ENCODE peak calls at places on chromosomes 1 and 21, in four cellular contexts. T is HCT116, K is fibroblast of lung, I is mammary epithelial cell. Q is an unnamed sample.

GRCh38 chr1:39898146-39898545 is 3.6 kb downstream of the MYCL start:
- DNase-seq in I (no peak), K (no peak), T (no peak), Q (no peak)

GRCh38 chr1:29991025-29991424 is 732.4 kb downstream of the MATN1 start:
- DNase-seq in I (peak), K (no peak), T (no peak), Q (no peak)

GRCh38 chr1:230572121-230573083 is 69.9 kb upstream of the COG2 start:
- DNase-seq in K (no peak), T (no peak), I (peak), Q (no peak)

GRCh38 chr1:39663559-39663958 is 8.3 kb downstream of the NT5C1A start:
- DNase-seq in I (no peak), T (no peak), K (no peak), Q (no peak)

GRCh38 chr1:91400133-91400725 is 4.4 kb downstream of the HFM1 start:
- DNase-seq in I (no peak), T (no peak), K (no peak), Q (no peak)

GRCh38 chr1:238681451-238681850 is 704.9 kb upstream of the CHRM3 start:
- DNase-seq in T (no peak), I (no peak), K (peak), Q (peak)

GRCh38 chr1:65420590-65421340 is at the start of the genes LEPR and LEPROT:
- DNase-seq in T (no peak), K (no peak), I (peak), Q (peak)

GRCh38 chr1:154609398-154610380 is 1.7 kb upstream of the ADAR start:
- DNase-seq in T (peak), K (peak), I (peak), Q (peak)

GRCh38 chr1:186841599-186841998 is 12.8 kb downstream of the PLA2G4A start:
- DNase-seq in K (peak), I (no peak), T (no peak), Q (peak)

GRCh38 chr1:62230724-62231123 is 36.1 kb downstream of the L1TD1 start:
- DNase-seq in K (peak), T (peak), I (peak), Q (peak)

GRCh38 chr1:162003061-162003824 is 20.4 kb downstream of the OLFML2B start:
- DNase-seq in I (peak), K (peak), T (no peak), Q (peak)

DNA sequence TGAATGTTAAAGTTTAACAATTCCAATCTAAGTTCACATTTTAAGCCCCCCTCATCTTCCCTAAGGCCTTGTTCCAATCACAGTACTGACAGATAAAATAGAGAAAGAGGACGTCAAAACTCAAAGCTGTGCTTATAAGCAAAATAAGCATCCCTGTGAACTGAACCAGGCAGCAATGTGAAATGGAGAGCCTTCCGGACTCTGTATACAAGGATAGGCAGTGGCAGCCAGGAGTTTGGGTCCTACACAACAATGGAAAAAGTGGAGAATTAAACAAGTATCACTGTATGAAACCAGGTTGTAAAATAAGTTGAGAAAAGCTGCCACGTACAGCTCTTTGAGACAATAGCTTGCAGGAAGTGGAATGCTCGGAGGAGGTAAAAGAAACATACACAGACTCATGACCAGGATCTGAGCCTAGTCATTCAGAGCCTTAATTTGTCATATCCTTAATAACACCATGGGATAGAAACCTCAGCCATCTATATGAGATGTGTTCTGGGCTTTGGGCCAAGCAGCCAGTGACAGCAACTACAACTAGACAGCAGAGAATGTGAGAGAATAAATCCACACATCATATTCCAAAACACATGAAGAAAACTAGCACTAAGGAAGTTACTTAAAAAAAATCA is 55.2 kb upstream of the PALMD start:
- DNase-seq in T (no peak), I (peak), K (peak), Q (peak)
- H2AFZ ChIP-seq in T (no peak), I (peak), K (peak), Q (peak)

GRCh38 chr1:22557341-22557950 is 5.8 kb upstream of the EPHA8 start:
- DNase-seq in K (peak), I (peak), T (no peak), Q (no peak)
- H2AFZ ChIP-seq in K (no peak), I (no peak), T (no peak), Q (no peak)

DNA sequence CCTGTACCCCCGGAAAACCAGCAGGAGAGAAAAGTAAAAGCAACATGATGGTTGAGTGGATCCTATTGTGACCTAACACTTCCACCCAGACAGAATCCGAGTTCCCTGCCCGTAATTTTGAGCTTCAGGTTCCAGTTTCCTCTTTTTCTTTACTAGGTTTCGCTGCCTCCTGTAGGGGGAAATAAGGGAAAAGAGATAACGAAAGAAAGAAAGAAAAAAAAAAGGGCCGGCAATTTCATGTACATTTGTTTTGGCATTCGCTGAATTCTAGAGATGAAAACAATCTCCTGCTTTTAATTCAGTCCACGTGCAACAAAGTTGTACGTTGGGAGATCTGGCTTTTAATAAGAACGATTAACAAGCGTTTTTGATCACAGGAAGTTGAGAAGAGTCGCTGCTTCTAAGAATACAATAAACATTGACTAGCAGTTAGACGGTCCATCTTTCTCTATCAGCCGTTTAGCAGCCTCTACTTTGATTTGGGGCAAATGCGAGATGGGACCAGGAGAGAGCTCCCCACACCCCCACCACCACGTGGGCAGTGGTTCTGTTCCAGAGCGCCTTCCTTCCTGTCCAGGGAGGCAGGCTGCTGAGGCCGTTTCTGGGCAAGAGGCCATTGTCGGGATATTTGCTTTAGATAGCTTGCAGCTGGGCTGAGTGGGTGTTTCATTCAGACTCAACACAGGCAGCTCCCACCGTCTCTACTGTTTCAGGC is 155.9 kb upstream of the RUNX1 start:
- DNase-seq in I (no peak), K (peak), T (no peak), Q (no peak)
- H2AFZ ChIP-seq in I (no peak), K (peak), T (peak), Q (no peak)

GRCh38 chr1:70941563-70941962 is 106.1 kb downstream of the PTGER3 start:
- DNase-seq in K (no peak), T (no peak), I (no peak), Q (no peak)
- H2AFZ ChIP-seq in K (no peak), T (no peak), I (no peak), Q (no peak)

GRCh38 chr1:83694449-83694848 is 304.5 kb downstream of the TTLL7 start:
- DNase-seq in K (no peak), T (no peak), I (no peak), Q (no peak)
- H2AFZ ChIP-seq in K (no peak), T (no peak), I (no peak), Q (no peak)

DNA sequence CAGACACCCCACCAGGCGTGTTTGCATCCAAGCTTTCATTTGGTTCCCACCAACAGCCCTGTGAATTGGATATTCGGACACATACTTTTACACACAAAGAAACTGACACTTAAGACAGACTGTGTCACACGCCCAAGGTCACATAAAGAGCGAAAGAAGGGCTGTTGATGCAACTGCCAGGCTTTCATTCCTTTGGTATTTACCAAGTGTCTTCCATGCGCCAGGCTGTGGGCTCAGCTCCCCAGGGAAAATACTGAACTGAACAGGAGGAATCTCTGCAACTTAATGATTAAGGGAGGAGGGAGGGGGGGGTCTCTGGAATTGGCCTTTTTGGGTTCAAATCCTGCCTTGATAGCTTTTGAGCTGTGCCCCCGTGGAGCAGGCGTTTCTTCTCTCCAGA is 122.8 kb downstream of the ACTL8 start:
- DNase-seq in T (no peak), K (peak), I (no peak), Q (no peak)
- H2AFZ ChIP-seq in T (no peak), K (no peak), I (no peak), Q (no peak)

GRCh38 chr1:198122693-198123092 is 34.1 kb upstream of the NEK7 start:
- DNase-seq in T (no peak), I (no peak), K (peak), Q (no peak)
- H2AFZ ChIP-seq in T (no peak), I (no peak), K (no peak), Q (peak)

GRCh38 chr1:220296941-220297460 is 24.7 kb upstream of the RAB3GAP2 start:
- DNase-seq in I (no peak), T (no peak), K (peak), Q (no peak)
- H2AFZ ChIP-seq in I (no peak), T (no peak), K (no peak), Q (no peak)

Q was measured in PC-3.